ENCODE peak calls at places on chromosomes 11 and 22, in ten cellular contexts. Z is AG09309, X is B cell, F is transverse colon, E is tibial nerve, J is kidney epithelial cell, U is body of pancreas, I is OCI-LY7, D is endothelial cell, B is fibroblast of pulmonary artery. W is an unnamed sample.

GRCh38 chr11:72208281-72208680 is 8.3 kb upstream of the FOLR2 start:
- DNase-seq in D (no peak), I (no peak), Z (no peak), U (no peak), E (no peak), F (no peak), J (no peak), X (no peak), B (no peak), W (no peak)

GRCh38 chr11:78938036-78938435 is 363.4 kb upstream of the NARS2 start:
- DNase-seq in E (no peak), I (no peak), J (no peak), D (no peak), F (no peak), B (no peak), Z (no peak), X (no peak), U (no peak), W (no peak)

GRCh38 chr22:29524440-29525191 is 28.9 kb downstream of the THOC5 start:
- DNase-seq in X (peak; percentile 44), F (peak; percentile 22), E (no peak), U (peak; percentile 34), B (peak; percentile 35), J (no peak), D (peak; percentile 51), Z (no peak), I (peak; percentile 60), W (no peak)

GRCh38 chr11:32435152-32435480 is 223 bp downstream of the WT1 start:
- DNase-seq in F (no peak), E (no peak), J (no peak), D (peak; percentile 19), X (peak; percentile 33), I (no peak), Z (no peak), B (peak; percentile 66), U (no peak), W (no peak)

GRCh38 chr11:131912127-131912526 is 541.7 kb downstream of the NTM start:
- DNase-seq in I (no peak), B (no peak), X (no peak), U (no peak), J (no peak), Z (no peak), F (no peak), E (no peak), D (no peak), W (peak; percentile 40)

GRCh38 chr11:84142411-84142810 is 856.2 kb upstream of the CCDC90B start:
- DNase-seq in Z (no peak), I (no peak), J (no peak), E (no peak), D (no peak), X (no peak), B (no peak), U (no peak), F (no peak), W (no peak)

GRCh38 chr11:31817621-31818493 is 6.7 kb upstream of the PAX6 start:
- DNase-seq in E (no peak), J (no peak), D (no peak), Z (no peak), F (no peak), B (no peak), I (no peak), U (peak; percentile 54), X (peak; percentile 52), W (no peak)

GRCh38 chr11:134861490-134862107 is 449.6 kb upstream of the B3GAT1 start:
- DNase-seq in B (no peak), E (no peak), I (no peak), X (no peak), J (no peak), Z (no peak), D (no peak), F (no peak), U (no peak), W (no peak)

GRCh38 chr11:116716617-116717016 is 56.2 kb downstream of the BUD13 start:
- DNase-seq in Z (no peak), D (no peak), U (no peak), F (peak; percentile 46), I (no peak), X (no peak), B (no peak), J (no peak), E (no peak), W (no peak)

GRCh38 chr11:17413414-17414316 is 25.2 kb upstream of the KCNJ11 start:
- DNase-seq in U (peak; percentile 96), F (peak; percentile 72), Z (no peak), X (no peak), I (no peak), D (no peak), E (no peak), B (no peak), J (no peak), W (no peak)

GRCh38 chr22:41584881-41585280 is 4.8 kb downstream of the PMM1 start:
- DNase-seq in D (no peak), X (no peak), J (no peak), Z (no peak), B (no peak), I (no peak), E (no peak), F (no peak), U (no peak), W (no peak)

GRCh38 chr22:41587347-41587723 is 2.3 kb downstream of the PMM1 start:
- DNase-seq in J (no peak), Z (no peak), U (no peak), I (no peak), F (no peak), D (no peak), E (no peak), X (no peak), B (no peak), W (no peak)

GRCh38 chr22:41589260-41589600 is 410 bp downstream of the PMM1 start:
- DNase-seq in J (no peak), E (no peak), F (no peak), U (peak; percentile 38), I (peak; percentile 64), Z (no peak), X (no peak), D (peak; percentile 27), B (peak; percentile 24), W (no peak)

GRCh38 chr22:41582694-41583093 is 6.9 kb downstream of the PMM1 start:
- DNase-seq in D (no peak), U (no peak), F (no peak), X (no peak), Z (no peak), B (no peak), E (no peak), I (no peak), J (no peak), W (no peak)

DNA sequence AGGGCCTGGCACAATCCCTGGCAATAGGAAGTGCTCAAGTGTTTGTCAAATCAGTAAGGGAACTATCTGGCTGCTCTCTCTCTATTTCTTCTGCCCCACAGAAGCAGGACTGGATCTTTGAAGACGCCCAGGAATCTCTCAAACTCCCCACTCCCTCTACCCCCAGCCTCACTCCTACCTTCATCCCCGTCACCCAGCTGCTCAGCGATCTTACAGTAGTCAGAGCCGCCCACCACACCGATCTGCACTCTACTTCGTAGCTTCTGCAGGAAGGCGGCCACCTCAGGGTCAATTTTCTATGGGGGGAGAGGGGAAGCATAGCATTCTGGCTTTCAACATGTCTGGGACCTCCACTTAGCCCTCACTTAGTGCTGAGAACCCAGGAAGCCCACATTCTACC is 3.7 kb downstream of the PMM1 start:
- DNase-seq in I (no peak), U (no peak), E (no peak), B (no peak), X (no peak), D (no peak), Z (no peak), J (no peak), F (no peak), W (no peak)
- TF ChIP-seq CTCF in I (no peak), U (no peak), E (no peak), B (no peak), X (no peak), D (no peak), Z (no peak), J (no peak), F (no peak), W (no peak)

GRCh38 chr11:35083181-35084061 is 55.5 kb upstream of the CD44 start:
- DNase-seq in F (peak; percentile 61), B (peak; percentile 88), U (peak; percentile 81), I (peak; percentile 36), E (peak; percentile 19), D (no peak), J (no peak), Z (peak; percentile 100), X (peak; percentile 70), W (peak; percentile 100)

GRCh38 chr11:35079581-35079980 is 59.4 kb upstream of the CD44 start:
- DNase-seq in I (no peak), U (no peak), B (no peak), D (no peak), X (no peak), F (no peak), E (no peak), J (no peak), Z (no peak), W (no peak)

GRCh38 chr11:35084817-35085424 is 54.0 kb upstream of the CD44 start:
- DNase-seq in I (no peak), J (no peak), U (no peak), X (no peak), F (no peak), E (no peak), B (no peak), Z (no peak), D (no peak), W (no peak)

GRCh38 chr11:35085766-35086165 is 53.2 kb upstream of the CD44 start:
- DNase-seq in B (peak; percentile 56), X (no peak), Z (no peak), I (no peak), U (no peak), E (no peak), F (no peak), J (no peak), D (no peak), W (no peak)

GRCh38 chr11:35082322-35083180 is 56.4 kb upstream of the CD44 start:
- DNase-seq in X (peak; percentile 62), I (peak; percentile 65), B (peak; percentile 73), J (peak; percentile 63), E (peak; percentile 20), Z (no peak), U (peak; percentile 80), F (peak; percentile 72), D (no peak), W (peak; percentile 88)
- TF ChIP-seq CTCF in X (no peak), I (no peak), B (no peak), J (no peak), E (no peak), Z (no peak), U (peak; percentile 30), F (no peak), D (no peak), W (no peak)

GRCh38 chr22:22591348-22592299 is 32.6 kb upstream of the PRAME start:
- DNase-seq in J (no peak), D (no peak), Z (no peak), E (no peak), F (no peak), X (no peak), B (no peak), I (peak; percentile 23), U (no peak), W (no peak)
- TF ChIP-seq CTCF in J (no peak), D (peak; percentile 45), Z (no peak), E (no peak), F (no peak), X (peak; percentile 19), B (peak; percentile 19), I (peak; percentile 55), U (no peak), W (no peak)

DNA sequence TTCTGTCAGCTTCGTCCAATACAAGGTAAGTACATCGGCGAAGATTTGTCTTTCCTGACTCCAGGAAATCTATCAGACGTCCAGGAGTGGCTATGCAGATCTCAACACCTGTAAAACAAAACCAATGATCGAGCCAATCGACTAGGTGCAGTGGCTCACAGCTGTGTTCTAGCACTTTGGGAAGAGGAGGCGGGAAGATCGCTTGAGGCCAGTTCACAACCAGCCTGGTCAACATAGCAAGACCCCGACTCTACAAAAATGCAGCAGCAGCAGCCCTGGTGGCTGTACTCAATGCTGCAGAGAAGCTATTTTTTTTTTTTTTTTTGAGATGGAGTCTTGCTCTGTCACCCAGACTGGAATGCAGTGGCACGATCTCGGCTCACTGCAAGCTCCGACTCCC is 11.2 kb downstream of the DDX17 start:
- DNase-seq in E (no peak), I (no peak), F (no peak), Z (no peak), X (no peak), J (no peak), D (no peak), U (no peak), B (no peak), W (no peak)
- TF ChIP-seq CTCF in E (no peak), I (no peak), F (no peak), Z (no peak), X (no peak), J (no peak), D (peak; percentile 20), U (no peak), B (no peak), W (peak; percentile 7)

W was measured in astrocyte of the spinal cord.